ENCODE peak calls at places on chromosomes 6 and 20, in six cellular contexts. S is stimulated activated CD4-positive, alpha-beta T cell treated with anti-CD3 and anti-CD28 coated beads, Interleukin-12 subunit alpha, Interleukin-12 subunit beta, amount 100 ng/mL, for 4 hours; U is Calu3; T is HTR-8/SVneo; J is GM04504; G is left lung. V is an unnamed sample.

GRCh38 chr6:165584541-165584940 is 78.5 kb downstream of the PDE10A start:
- DNase-seq in T (no peak), J (no peak), S (no peak), U (no peak), G (no peak), V (no peak)

GRCh38 chr20:36217226-36217625 is 19.1 kb upstream of the AAR2 start:
- DNase-seq in S (no peak), T (no peak), J (no peak), G (no peak), U (peak; percentile 32), V (no peak)

GRCh38 chr6:149851461-149851860 is 12.7 kb downstream of the LRP11 start:
- DNase-seq in J (no peak), T (no peak), U (no peak), S (no peak), G (no peak), V (no peak)

GRCh38 chr20:44280387-44280786 is 30.6 kb downstream of the FITM2 start:
- DNase-seq in J (no peak), T (no peak), U (no peak), G (no peak), S (no peak), V (no peak)

GRCh38 chr20:23399568-23400241 is 21.6 kb downstream of the NAPB start:
- DNase-seq in S (no peak), U (no peak), T (no peak), J (no peak), G (no peak), V (peak; percentile 58)

GRCh38 chr6:141451508-141452353 is 681.0 kb upstream of the GJE1 start:
- DNase-seq in U (no peak), J (peak; percentile 35), T (no peak), S (no peak), G (no peak), V (no peak)

GRCh38 chr6:5905431-5906339 is 101.0 kb downstream of the NRN1 start:
- DNase-seq in T (no peak), J (peak; percentile 95), G (no peak), S (no peak), U (no peak), V (peak; percentile 78)

GRCh38 chr20:2837561-2837960 is 2.9 kb downstream of the PCED1A start:
- DNase-seq in T (no peak), S (no peak), G (no peak), U (no peak), J (no peak), V (no peak)

GRCh38 chr20:1085515-1086272 is 32.7 kb upstream of the PSMF1 start:
- DNase-seq in U (no peak), T (no peak), G (no peak), J (no peak), S (no peak), V (no peak)

GRCh38 chr6:115753446-115753845 is 307.2 kb downstream of the FRK start:
- DNase-seq in S (no peak), G (no peak), U (no peak), J (no peak), T (no peak), V (no peak)

GRCh38 chr6:142856857-142857608 is 87.9 kb downstream of the HIVEP2 start:
- DNase-seq in S (no peak), J (no peak), T (no peak), G (no peak), U (no peak), V (no peak)

GRCh38 chr6:159090530-159091306 is 45.9 kb upstream of the TAGAP start:
- DNase-seq in T (no peak), U (no peak), S (no peak), G (no peak), J (no peak), V (no peak)

GRCh38 chr6:35391240-35391968 is 49.0 kb downstream of the PPARD start:
- DNase-seq in S (no peak), T (peak; percentile 86), J (peak; percentile 60), U (peak; percentile 71), G (no peak), V (peak; percentile 91)

GRCh38 chr6:156991971-156992370 is 214.8 kb downstream of the ARID1B start:
- DNase-seq in T (no peak), U (no peak), G (no peak), S (no peak), J (no peak), V (no peak)

GRCh38 chr6:44779130-44779826 is 391.8 kb downstream of the CDC5L start:
- DNase-seq in S (no peak), U (no peak), G (no peak), T (no peak), J (no peak), V (no peak)

GRCh38 chr6:111072801-111073360 is 14.4 kb upstream of the SLC16A10 start:
- DNase-seq in U (no peak), T (no peak), J (no peak), G (no peak), S (no peak), V (no peak)

GRCh38 chr20:13222319-13222716 is 1.2 kb downstream of the ISM1 start:
- DNase-seq in S (no peak), T (no peak), U (no peak), G (no peak), J (no peak), V (no peak)

GRCh38 chr20:11182715-11183114 is 508.9 kb upstream of the JAG1 start:
- DNase-seq in U (no peak), T (no peak), S (no peak), G (no peak), J (no peak), V (no peak)

V was measured in astrocyte of the cerebellum.